ENCODE peak calls at places on chromosome 12, in five cellular contexts. One of them, this sample, is unnamed.

GRCh38 chr12:57454566-57455373 is at the start of gene INHBE:
- DNase-seq in body of pancreas: no peak
- DNase-seq in NCI-H1105 treated with DMSO at 0.1 percent for 48 hours: no peak
- DNase-seq in right cardiac atrium: peak
- DNase-seq in thoracic aorta: no peak
- DNase-seq in this sample: no peak

GRCh38 chr12:124927325-124928094 is 13.1 kb upstream of the UBC start:
- DNase-seq in body of pancreas: peak
- DNase-seq in NCI-H1105 treated with DMSO at 0.1 percent for 48 hours: no peak
- DNase-seq in right cardiac atrium: peak
- DNase-seq in thoracic aorta: peak
- DNase-seq in this sample: peak

GRCh38 chr12:65868133-65868705 is 43.9 kb downstream of the HMGA2 start:
- DNase-seq in body of pancreas: no peak
- DNase-seq in NCI-H1105 treated with DMSO at 0.1 percent for 48 hours: no peak
- DNase-seq in right cardiac atrium: no peak
- DNase-seq in thoracic aorta: no peak
- DNase-seq in this sample: no peak

GRCh38 chr12:57173089-57173488 is 25.7 kb upstream of the LRP1-AS start:
- DNase-seq in body of pancreas: no peak
- DNase-seq in NCI-H1105 treated with DMSO at 0.1 percent for 48 hours: no peak
- DNase-seq in right cardiac atrium: peak
- DNase-seq in thoracic aorta: no peak
- DNase-seq in this sample: no peak

GRCh38 chr12:63047146-63047545 is 103.9 kb downstream of the AVPR1A start:
- DNase-seq in body of pancreas: no peak
- DNase-seq in NCI-H1105 treated with DMSO at 0.1 percent for 48 hours: no peak
- DNase-seq in right cardiac atrium: no peak
- DNase-seq in thoracic aorta: no peak
- DNase-seq in this sample: no peak

GRCh38 chr12:103969391-103969790 is 3.7 kb downstream of the TDG start:
- DNase-seq in body of pancreas: no peak
- DNase-seq in NCI-H1105 treated with DMSO at 0.1 percent for 48 hours: no peak
- DNase-seq in right cardiac atrium: no peak
- DNase-seq in thoracic aorta: no peak
- DNase-seq in this sample: no peak

GRCh38 chr12:120761581-120761980 is 36.0 kb downstream of the ACADS start:
- DNase-seq in body of pancreas: no peak
- DNase-seq in NCI-H1105 treated with DMSO at 0.1 percent for 48 hours: no peak
- DNase-seq in right cardiac atrium: no peak
- DNase-seq in thoracic aorta: no peak
- DNase-seq in this sample: no peak

GRCh38 chr12:120474092-120474960 is 4.8 kb upstream of the SRSF9 start:
- DNase-seq in body of pancreas: peak
- DNase-seq in NCI-H1105 treated with DMSO at 0.1 percent for 48 hours: no peak
- DNase-seq in right cardiac atrium: no peak
- DNase-seq in thoracic aorta: no peak
- DNase-seq in this sample: no peak

GRCh38 chr12:26748741-26749431 is 84.1 kb downstream of the ITPR2 start:
- DNase-seq in body of pancreas: no peak
- DNase-seq in NCI-H1105 treated with DMSO at 0.1 percent for 48 hours: no peak
- DNase-seq in right cardiac atrium: no peak
- DNase-seq in thoracic aorta: no peak
- DNase-seq in this sample: no peak

GRCh38 chr12:11787921-11788849 is 138.7 kb downstream of the ETV6 start:
- DNase-seq in body of pancreas: no peak
- DNase-seq in NCI-H1105 treated with DMSO at 0.1 percent for 48 hours: no peak
- DNase-seq in right cardiac atrium: no peak
- DNase-seq in thoracic aorta: no peak
- DNase-seq in this sample: no peak

GRCh38 chr12:45234134-45234865 is 18.4 kb downstream of the ANO6 start:
- DNase-seq in body of pancreas: peak
- DNase-seq in NCI-H1105 treated with DMSO at 0.1 percent for 48 hours: no peak
- DNase-seq in right cardiac atrium: no peak
- DNase-seq in thoracic aorta: no peak
- DNase-seq in this sample: no peak

GRCh38 chr12:14479004-14479403 is 88.7 kb downstream of the PLBD1 start:
- DNase-seq in body of pancreas: no peak
- DNase-seq in NCI-H1105 treated with DMSO at 0.1 percent for 48 hours: no peak
- DNase-seq in right cardiac atrium: no peak
- DNase-seq in thoracic aorta: no peak
- DNase-seq in this sample: no peak

GRCh38 chr12:10562306-10562933 is 51.0 kb downstream of the MAGOHB start:
- DNase-seq in body of pancreas: peak
- DNase-seq in NCI-H1105 treated with DMSO at 0.1 percent for 48 hours: peak
- DNase-seq in right cardiac atrium: no peak
- DNase-seq in thoracic aorta: no peak
- DNase-seq in this sample: no peak

GRCh38 chr12:99611117-99611516 is 36.4 kb upstream of the GARIN6 start:
- DNase-seq in body of pancreas: no peak
- DNase-seq in NCI-H1105 treated with DMSO at 0.1 percent for 48 hours: no peak
- DNase-seq in right cardiac atrium: no peak
- DNase-seq in thoracic aorta: no peak
- DNase-seq in this sample: no peak

GRCh38 chr12:115859231-115859630 is 418.3 kb downstream of the MED13L start:
- DNase-seq in body of pancreas: no peak
- DNase-seq in NCI-H1105 treated with DMSO at 0.1 percent for 48 hours: no peak
- DNase-seq in right cardiac atrium: no peak
- DNase-seq in thoracic aorta: no peak
- DNase-seq in this sample: no peak

GRCh38 chr12:50411051-50411660 is 10.5 kb downstream of the LARP4 start:
- DNase-seq in body of pancreas: no peak
- DNase-seq in NCI-H1105 treated with DMSO at 0.1 percent for 48 hours: no peak
- DNase-seq in right cardiac atrium: no peak
- DNase-seq in thoracic aorta: no peak
- DNase-seq in this sample: no peak

GRCh38 chr12:6768385-6769002 is 2.3 kb downstream of the PTMS start:
- DNase-seq in body of pancreas: no peak
- DNase-seq in NCI-H1105 treated with DMSO at 0.1 percent for 48 hours: no peak
- DNase-seq in right cardiac atrium: no peak
- DNase-seq in thoracic aorta: no peak
- DNase-seq in this sample: no peak

GRCh38 chr12:91984571-91984970 is 161.1 kb downstream of the BTG1 start:
- DNase-seq in body of pancreas: no peak
- DNase-seq in NCI-H1105 treated with DMSO at 0.1 percent for 48 hours: no peak
- DNase-seq in right cardiac atrium: no peak
- DNase-seq in thoracic aorta: no peak
- DNase-seq in this sample: no peak